ENCODE peak calls at places on chromosomes 7 and 10, in eight cellular contexts. One of them, this sample, is unnamed.

GRCh38 chr10:80537705-80538480 is at the start of gene SH2D4B:
- DNase-seq in colonic mucosa: peak; percentile 11
- DNase-seq in effector memory CD4-positive, alpha-beta T cell: no peak
- DNase-seq in CD8-positive, alpha-beta T cell: no peak
- DNase-seq in A549: no peak
- DNase-seq in cardiac muscle cell: peak; percentile 17
- DNase-seq in esophagus muscularis mucosa: peak; percentile 87
- DNase-seq in H7: peak; percentile 27
- DNase-seq in this sample: no peak

GRCh38 chr7:55485501-55486171 is 86.7 kb downstream of the VOPP1 start:
- DNase-seq in H7: no peak
- DNase-seq in cardiac muscle cell: no peak
- DNase-seq in A549: no peak
- DNase-seq in CD8-positive, alpha-beta T cell: no peak
- DNase-seq in effector memory CD4-positive, alpha-beta T cell: no peak
- DNase-seq in esophagus muscularis mucosa: no peak
- DNase-seq in colonic mucosa: no peak
- DNase-seq in this sample: no peak

GRCh38 chr10:132477398-132478340 is 59.9 kb upstream of the INPP5A start:
- DNase-seq in effector memory CD4-positive, alpha-beta T cell: no peak
- DNase-seq in CD8-positive, alpha-beta T cell: no peak
- DNase-seq in A549: no peak
- DNase-seq in esophagus muscularis mucosa: no peak
- DNase-seq in cardiac muscle cell: no peak
- DNase-seq in H7: peak; percentile 91
- DNase-seq in colonic mucosa: no peak
- DNase-seq in this sample: no peak

GRCh38 chr7:142890838-142891485 is 5.4 kb upstream of the TRPV6 start:
- DNase-seq in colonic mucosa: no peak
- DNase-seq in A549: no peak
- DNase-seq in H7: no peak
- DNase-seq in CD8-positive, alpha-beta T cell: no peak
- DNase-seq in esophagus muscularis mucosa: no peak
- DNase-seq in cardiac muscle cell: no peak
- DNase-seq in effector memory CD4-positive, alpha-beta T cell: no peak
- DNase-seq in this sample: no peak

GRCh38 chr10:16640153-16640552 is 118.5 kb upstream of the C1QL3 start:
- DNase-seq in colonic mucosa: no peak
- DNase-seq in CD8-positive, alpha-beta T cell: no peak
- DNase-seq in H7: no peak
- DNase-seq in cardiac muscle cell: no peak
- DNase-seq in esophagus muscularis mucosa: no peak
- DNase-seq in A549: no peak
- DNase-seq in effector memory CD4-positive, alpha-beta T cell: no peak
- DNase-seq in this sample: no peak

GRCh38 chr7:66206116-66206908 is 1.2 kb downstream of the TPST1 start:
- DNase-seq in cardiac muscle cell: no peak
- DNase-seq in H7: no peak
- DNase-seq in CD8-positive, alpha-beta T cell: no peak
- DNase-seq in A549: no peak
- DNase-seq in esophagus muscularis mucosa: no peak
- DNase-seq in colonic mucosa: no peak
- DNase-seq in effector memory CD4-positive, alpha-beta T cell: no peak
- DNase-seq in this sample: no peak

GRCh38 chr7:109387530-109387929 is 817.9 kb downstream of the DNAJB9 start:
- DNase-seq in esophagus muscularis mucosa: no peak
- DNase-seq in effector memory CD4-positive, alpha-beta T cell: no peak
- DNase-seq in colonic mucosa: no peak
- DNase-seq in H7: no peak
- DNase-seq in A549: no peak
- DNase-seq in CD8-positive, alpha-beta T cell: no peak
- DNase-seq in cardiac muscle cell: no peak
- DNase-seq in this sample: no peak

GRCh38 chr10:101843032-101843991 is at the start of gene KCNIP2:
- DNase-seq in H7: peak; percentile 97
- DNase-seq in colonic mucosa: no peak
- DNase-seq in CD8-positive, alpha-beta T cell: peak; percentile 65
- DNase-seq in cardiac muscle cell: peak; percentile 58
- DNase-seq in effector memory CD4-positive, alpha-beta T cell: peak; percentile 64
- DNase-seq in esophagus muscularis mucosa: no peak
- DNase-seq in A549: no peak
- DNase-seq in this sample: no peak

GRCh38 chr7:67854236-67854635 is 857.6 kb downstream of the TYW1 start:
- DNase-seq in colonic mucosa: no peak
- DNase-seq in H7: no peak
- DNase-seq in cardiac muscle cell: no peak
- DNase-seq in esophagus muscularis mucosa: no peak
- DNase-seq in effector memory CD4-positive, alpha-beta T cell: no peak
- DNase-seq in CD8-positive, alpha-beta T cell: no peak
- DNase-seq in A549: no peak
- DNase-seq in this sample: no peak

GRCh38 chr10:60399343-60399742 is 9.7 kb upstream of the ANK3 start:
- DNase-seq in cardiac muscle cell: peak; percentile 41
- DNase-seq in CD8-positive, alpha-beta T cell: no peak
- DNase-seq in effector memory CD4-positive, alpha-beta T cell: no peak
- DNase-seq in A549: no peak
- DNase-seq in colonic mucosa: no peak
- DNase-seq in esophagus muscularis mucosa: no peak
- DNase-seq in H7: peak; percentile 4
- DNase-seq in this sample: no peak

GRCh38 chr10:131143425-131144165 is 167.9 kb downstream of the TCERG1L start:
- DNase-seq in A549: no peak
- DNase-seq in cardiac muscle cell: peak; percentile 39
- DNase-seq in colonic mucosa: no peak
- DNase-seq in H7: no peak
- DNase-seq in CD8-positive, alpha-beta T cell: no peak
- DNase-seq in effector memory CD4-positive, alpha-beta T cell: no peak
- DNase-seq in esophagus muscularis mucosa: no peak
- DNase-seq in this sample: no peak

GRCh38 chr7:19713676-19714075 is 4.8 kb upstream of the POLR1F start:
- DNase-seq in effector memory CD4-positive, alpha-beta T cell: no peak
- DNase-seq in A549: peak; percentile 54
- DNase-seq in esophagus muscularis mucosa: no peak
- DNase-seq in H7: no peak
- DNase-seq in cardiac muscle cell: peak; percentile 45
- DNase-seq in CD8-positive, alpha-beta T cell: peak; percentile 58
- DNase-seq in colonic mucosa: no peak
- DNase-seq in this sample: peak; percentile 20

GRCh38 chr7:128812514-128813168 is 17.6 kb upstream of the FLNC start:
- DNase-seq in CD8-positive, alpha-beta T cell: no peak
- DNase-seq in esophagus muscularis mucosa: no peak
- DNase-seq in cardiac muscle cell: no peak
- DNase-seq in A549: no peak
- DNase-seq in effector memory CD4-positive, alpha-beta T cell: no peak
- DNase-seq in H7: peak; percentile 63
- DNase-seq in colonic mucosa: no peak
- DNase-seq in this sample: no peak

GRCh38 chr10:43605850-43606322 is 352 bp upstream of the ZNF485 start:
- DNase-seq in CD8-positive, alpha-beta T cell: no peak
- DNase-seq in esophagus muscularis mucosa: peak; percentile 14
- DNase-seq in effector memory CD4-positive, alpha-beta T cell: no peak
- DNase-seq in cardiac muscle cell: no peak
- DNase-seq in H7: no peak
- DNase-seq in A549: no peak
- DNase-seq in colonic mucosa: no peak
- DNase-seq in this sample: no peak

DNA sequence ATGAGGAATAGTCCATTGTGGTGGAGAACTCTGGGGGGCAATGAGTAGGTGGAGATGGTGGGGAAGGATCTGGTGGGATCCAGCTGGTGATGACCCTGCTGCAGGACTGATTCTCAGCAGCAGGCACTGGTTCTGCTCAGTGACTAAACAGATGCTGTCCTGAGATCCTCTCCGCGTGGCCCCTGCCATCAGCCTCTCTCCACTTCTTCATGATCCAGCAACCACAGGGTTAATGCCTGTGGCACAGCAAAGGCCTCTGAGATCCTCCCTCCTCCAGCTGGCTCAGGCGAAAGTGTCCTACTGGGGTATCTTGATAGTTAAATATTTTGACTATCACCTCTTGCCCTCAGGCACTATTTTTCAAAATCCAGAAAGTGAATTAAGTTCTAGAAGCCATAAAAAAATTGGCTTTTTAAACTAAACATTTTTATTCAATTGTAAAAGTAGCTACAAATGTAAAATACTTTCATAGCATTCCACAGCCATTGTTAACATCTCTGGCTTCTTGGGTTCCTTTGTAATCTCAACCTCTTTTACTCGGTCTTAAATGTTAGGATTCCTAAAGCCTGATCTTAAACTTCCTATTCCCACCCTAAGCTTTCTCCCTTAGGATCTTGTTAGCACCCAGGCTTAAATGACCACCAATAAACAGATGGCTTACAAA is 13.1 kb downstream of the PLAU start:
- DNase-seq in esophagus muscularis mucosa: no peak
- DNase-seq in cardiac muscle cell: no peak
- DNase-seq in H7: peak; percentile 68
- DNase-seq in CD8-positive, alpha-beta T cell: no peak
- DNase-seq in effector memory CD4-positive, alpha-beta T cell: no peak
- DNase-seq in A549: no peak
- DNase-seq in colonic mucosa: no peak
- DNase-seq in this sample: no peak
- H3K4me3 ChIP-seq in esophagus muscularis mucosa: no peak overlapping the region
- H3K4me3 ChIP-seq in cardiac muscle cell: no peak overlapping the region
- H3K4me3 ChIP-seq in H7: no peak overlapping the region
- H3K4me3 ChIP-seq in CD8-positive, alpha-beta T cell: no peak overlapping the region
- H3K4me3 ChIP-seq in effector memory CD4-positive, alpha-beta T cell: no peak overlapping the region
- H3K4me3 ChIP-seq in A549: no peak overlapping the region
- H3K4me3 ChIP-seq in colonic mucosa: no peak overlapping the region
- H3K4me3 ChIP-seq in this sample: no peak overlapping the region

GRCh38 chr10:123135415-123136141 is at the start of gene HMX3:
- DNase-seq in CD8-positive, alpha-beta T cell: peak; percentile 44
- DNase-seq in esophagus muscularis mucosa: no peak
- DNase-seq in effector memory CD4-positive, alpha-beta T cell: no peak
- DNase-seq in H7: peak; percentile 91
- DNase-seq in cardiac muscle cell: no peak
- DNase-seq in colonic mucosa: no peak
- DNase-seq in A549: no peak
- DNase-seq in this sample: no peak
- H3K4me3 ChIP-seq in CD8-positive, alpha-beta T cell: peak within 1 kb of the TSS; percentile 50
- H3K4me3 ChIP-seq in esophagus muscularis mucosa: peak within 1 kb of the TSS; percentile 51
- H3K4me3 ChIP-seq in effector memory CD4-positive, alpha-beta T cell: peak within 1 kb of the TSS; percentile 68
- H3K4me3 ChIP-seq in H7: peak within 1 kb of the TSS; percentile 41
- H3K4me3 ChIP-seq in cardiac muscle cell: peak within 1 kb of the TSS; percentile 18
- H3K4me3 ChIP-seq in colonic mucosa: peak within 1 kb of the TSS; percentile 27
- H3K4me3 ChIP-seq in A549: peak within 1 kb of the TSS; percentile 58
- H3K4me3 ChIP-seq in this sample: no peak within 1 kb of the TSS

GRCh38 chr7:2812831-2813230 is 31.3 kb downstream of the GNA12 start:
- DNase-seq in effector memory CD4-positive, alpha-beta T cell: no peak
- DNase-seq in A549: no peak
- DNase-seq in colonic mucosa: no peak
- DNase-seq in esophagus muscularis mucosa: no peak
- DNase-seq in H7: no peak
- DNase-seq in CD8-positive, alpha-beta T cell: no peak
- DNase-seq in cardiac muscle cell: no peak
- DNase-seq in this sample: no peak

GRCh38 chr7:2814682-2815522 is 29.2 kb downstream of the GNA12 start:
- DNase-seq in CD8-positive, alpha-beta T cell: no peak
- DNase-seq in colonic mucosa: no peak
- DNase-seq in esophagus muscularis mucosa: no peak
- DNase-seq in H7: peak; percentile 79
- DNase-seq in A549: no peak
- DNase-seq in effector memory CD4-positive, alpha-beta T cell: no peak
- DNase-seq in cardiac muscle cell: no peak
- DNase-seq in this sample: no peak

GRCh38 chr7:2813350-2814185 is 30.5 kb downstream of the GNA12 start:
- DNase-seq in esophagus muscularis mucosa: no peak
- DNase-seq in colonic mucosa: no peak
- DNase-seq in cardiac muscle cell: no peak
- DNase-seq in A549: no peak
- DNase-seq in effector memory CD4-positive, alpha-beta T cell: no peak
- DNase-seq in CD8-positive, alpha-beta T cell: no peak
- DNase-seq in H7: no peak
- DNase-seq in this sample: no peak

GRCh38 chr7:2815523-2816240 is 28.4 kb downstream of the GNA12 start:
- DNase-seq in H7: no peak
- DNase-seq in effector memory CD4-positive, alpha-beta T cell: no peak
- DNase-seq in A549: no peak
- DNase-seq in cardiac muscle cell: no peak
- DNase-seq in colonic mucosa: no peak
- DNase-seq in CD8-positive, alpha-beta T cell: no peak
- DNase-seq in esophagus muscularis mucosa: no peak
- DNase-seq in this sample: no peak

DNA sequence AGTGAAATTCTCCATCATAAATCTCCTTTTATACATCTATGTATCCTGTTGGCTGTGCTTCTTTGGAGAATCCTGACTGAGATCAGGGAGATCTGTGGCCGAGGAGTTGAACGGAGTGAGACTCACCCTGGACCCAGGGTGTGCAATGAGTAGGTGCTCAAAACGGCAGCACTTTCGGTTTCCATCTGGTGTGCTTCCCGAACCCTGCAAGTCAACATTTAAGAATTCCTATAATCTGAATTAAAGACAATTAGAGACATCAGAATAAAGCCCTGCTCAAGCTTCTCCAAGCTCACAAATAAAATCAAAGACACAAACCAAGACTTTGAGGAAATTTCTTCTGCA is 29.9 kb downstream of the GNA12 start:
- DNase-seq in esophagus muscularis mucosa: no peak
- DNase-seq in effector memory CD4-positive, alpha-beta T cell: no peak
- DNase-seq in CD8-positive, alpha-beta T cell: no peak
- DNase-seq in A549: no peak
- DNase-seq in colonic mucosa: no peak
- DNase-seq in H7: no peak
- DNase-seq in cardiac muscle cell: no peak
- DNase-seq in this sample: no peak
- H3K4me3 ChIP-seq in esophagus muscularis mucosa: no peak overlapping the region
- H3K4me3 ChIP-seq in effector memory CD4-positive, alpha-beta T cell: no peak overlapping the region
- H3K4me3 ChIP-seq in CD8-positive, alpha-beta T cell: no peak overlapping the region
- H3K4me3 ChIP-seq in A549: no peak overlapping the region
- H3K4me3 ChIP-seq in colonic mucosa: no peak overlapping the region
- H3K4me3 ChIP-seq in H7: no peak overlapping the region
- H3K4me3 ChIP-seq in cardiac muscle cell: no peak overlapping the region
- H3K4me3 ChIP-seq in this sample: no peak overlapping the region

GRCh38 chr10:13969792-13970140 is 361.0 kb downstream of the FRMD4A start:
- DNase-seq in A549: no peak
- DNase-seq in esophagus muscularis mucosa: no peak
- DNase-seq in colonic mucosa: no peak
- DNase-seq in CD8-positive, alpha-beta T cell: no peak
- DNase-seq in cardiac muscle cell: no peak
- DNase-seq in effector memory CD4-positive, alpha-beta T cell: no peak
- DNase-seq in H7: no peak
- DNase-seq in this sample: no peak

GRCh38 chr10:13970231-13970966 is 360.3 kb downstream of the FRMD4A start:
- DNase-seq in esophagus muscularis mucosa: no peak
- DNase-seq in H7: peak; percentile 65
- DNase-seq in A549: no peak
- DNase-seq in cardiac muscle cell: no peak
- DNase-seq in CD8-positive, alpha-beta T cell: no peak
- DNase-seq in colonic mucosa: no peak
- DNase-seq in effector memory CD4-positive, alpha-beta T cell: no peak
- DNase-seq in this sample: no peak

GRCh38 chr10:13971586-13972475 is 358.9 kb downstream of the FRMD4A start:
- DNase-seq in A549: no peak
- DNase-seq in esophagus muscularis mucosa: no peak
- DNase-seq in colonic mucosa: no peak
- DNase-seq in H7: peak; percentile 70
- DNase-seq in CD8-positive, alpha-beta T cell: no peak
- DNase-seq in cardiac muscle cell: peak; percentile 30
- DNase-seq in effector memory CD4-positive, alpha-beta T cell: no peak
- DNase-seq in this sample: no peak

GRCh38 chr10:13972609-13973008 is 358.1 kb downstream of the FRMD4A start:
- DNase-seq in A549: no peak
- DNase-seq in colonic mucosa: no peak
- DNase-seq in H7: no peak
- DNase-seq in cardiac muscle cell: no peak
- DNase-seq in CD8-positive, alpha-beta T cell: no peak
- DNase-seq in esophagus muscularis mucosa: no peak
- DNase-seq in effector memory CD4-positive, alpha-beta T cell: no peak
- DNase-seq in this sample: no peak

GRCh38 chr10:13970967-13971353 is 359.8 kb downstream of the FRMD4A start:
- DNase-seq in CD8-positive, alpha-beta T cell: no peak
- DNase-seq in H7: no peak
- DNase-seq in esophagus muscularis mucosa: no peak
- DNase-seq in effector memory CD4-positive, alpha-beta T cell: no peak
- DNase-seq in A549: no peak
- DNase-seq in colonic mucosa: no peak
- DNase-seq in cardiac muscle cell: no peak
- DNase-seq in this sample: no peak
- H3K4me3 ChIP-seq in CD8-positive, alpha-beta T cell: no peak overlapping the region
- H3K4me3 ChIP-seq in H7: no peak overlapping the region
- H3K4me3 ChIP-seq in esophagus muscularis mucosa: no peak overlapping the region
- H3K4me3 ChIP-seq in effector memory CD4-positive, alpha-beta T cell: no peak overlapping the region
- H3K4me3 ChIP-seq in A549: no peak overlapping the region
- H3K4me3 ChIP-seq in colonic mucosa: no peak overlapping the region
- H3K4me3 ChIP-seq in cardiac muscle cell: no peak overlapping the region
- H3K4me3 ChIP-seq in this sample: no peak overlapping the region